ENCODE peak calls at places on chromosomes 3 and 15, in ten cellular contexts. C, D, W, O, V, S, Z, Q, U and B are unnamed samples.

GRCh38 chr3:123167686-123168085 is 34.1 kb upstream of the SEC22A start:
- DNase-seq in O (no peak), Q (no peak), W (no peak), S (no peak), V (no peak), C (no peak), D (no peak), U (no peak), Z (no peak), B (no peak)

GRCh38 chr3:29936054-29936453 is 655.2 kb downstream of the RBMS3 start:
- DNase-seq in C (no peak), W (no peak), U (no peak), O (no peak), D (no peak), Z (no peak), Q (no peak), S (no peak), V (no peak), B (no peak)

GRCh38 chr3:94066829-94067470 is 4.1 kb downstream of the NSUN3 start:
- DNase-seq in S (no peak), Q (no peak), W (no peak), U (no peak), V (peak; percentile 63), C (no peak), O (no peak), D (no peak), Z (no peak), B (no peak)

GRCh38 chr3:129576514-129577345 is 29.7 kb downstream of the PLXND1 start:
- DNase-seq in D (no peak), W (peak; percentile 71), C (no peak), U (no peak), Z (peak; percentile 75), V (no peak), Q (peak; percentile 31), S (no peak), O (no peak), B (no peak)

GRCh38 chr15:64247906-64248541 is 85.2 kb upstream of the PPIB start:
- DNase-seq in Z (no peak), U (no peak), Q (no peak), W (no peak), V (peak; percentile 95), S (no peak), C (peak; percentile 31), D (peak; percentile 92), O (no peak), B (no peak)

GRCh38 chr3:100384735-100385134 is 16.2 kb downstream of the TOMM70 start:
- DNase-seq in O (no peak), Z (no peak), W (no peak), C (no peak), U (no peak), Q (no peak), D (peak; percentile 10), V (no peak), S (no peak), B (no peak)

GRCh38 chr3:49422379-49423248 is at the start of gene AMT:
- DNase-seq in Q (no peak), C (no peak), S (peak; percentile 81), O (peak; percentile 55), Z (no peak), W (peak; percentile 78), V (no peak), D (no peak), U (peak; percentile 59), B (no peak)

GRCh38 chr3:39142067-39142466 is 11.3 kb downstream of the CSRNP1 start:
- DNase-seq in U (no peak), Z (no peak), Q (no peak), O (no peak), W (no peak), V (no peak), C (no peak), S (no peak), D (no peak), B (no peak)

GRCh38 chr3:72214065-72215048 is 429.4 kb upstream of the PROK2 start:
- DNase-seq in V (peak; percentile 28), W (no peak), D (no peak), O (no peak), Q (no peak), S (no peak), U (no peak), Z (no peak), C (no peak), B (no peak)

GRCh38 chr3:21356402-21356801 is 394.6 kb downstream of the ZNF385D start:
- DNase-seq in C (no peak), Z (no peak), W (no peak), S (no peak), V (peak; percentile 40), D (no peak), U (no peak), Q (no peak), O (no peak), B (no peak)

GRCh38 chr3:125187599-125187910 is 25.0 kb downstream of the SLC12A8 start:
- DNase-seq in Q (no peak), V (no peak), D (no peak), S (no peak), C (no peak), O (no peak), W (no peak), Z (no peak), U (no peak), B (no peak)

GRCh38 chr3:49841126-49841525 is 15.2 kb downstream of the TRAIP start:
- DNase-seq in U (peak; percentile 64), W (no peak), C (peak; percentile 31), Q (peak; percentile 8), S (no peak), O (no peak), V (peak; percentile 29), D (no peak), Z (no peak), B (no peak)